ENCODE peak calls at places on chromosomes 6 and 20, in five cellular contexts. R, Z, P, X and D are unnamed samples.

GRCh38 chr20:59153355-59153681 is 10.3 kb upstream of the ZNF831 start:
- DNase-seq in X (no peak), Z (no peak), P (no peak), R (no peak), D (no peak)

GRCh38 chr20:45366631-45367030 is 3.7 kb downstream of the SYS1 start:
- DNase-seq in P (no peak), R (no peak), X (no peak), Z (no peak), D (no peak)

GRCh38 chr6:146582857-146583256 is 15.9 kb upstream of the ADGB start:
- DNase-seq in R (no peak), Z (peak), P (no peak), X (no peak), D (no peak)

GRCh38 chr6:156563710-156564109 is 213.5 kb upstream of the ARID1B start:
- DNase-seq in P (peak), Z (peak), R (no peak), X (no peak), D (no peak)

GRCh38 chr6:66307490-66307889 is 600.5 kb upstream of the EYS start:
- DNase-seq in X (no peak), P (no peak), R (no peak), Z (no peak), D (no peak)

GRCh38 chr6:44012078-44012493 is 115.2 kb downstream of the MRPL14 start:
- DNase-seq in X (no peak), P (no peak), R (peak), Z (no peak), D (no peak)

GRCh38 chr6:11386323-11386722 is 151.2 kb upstream of the TMEM170B start:
- DNase-seq in Z (no peak), X (no peak), R (no peak), P (no peak), D (no peak)

GRCh38 chr6:127854009-127854408 is 46.8 kb downstream of the THEMIS start:
- DNase-seq in P (no peak), R (no peak), Z (no peak), X (no peak), D (no peak)

GRCh38 chr6:156174026-156174880 is 602.9 kb upstream of the ARID1B start:
- DNase-seq in P (no peak), X (no peak), R (no peak), Z (no peak), D (no peak)

GRCh38 chr6:69622924-69623323 is 173.9 kb downstream of the LMBRD1 start:
- DNase-seq in R (no peak), P (peak), Z (no peak), X (no peak), D (no peak)

GRCh38 chr6:95280690-95281273 is 296.6 kb upstream of the MANEA start:
- DNase-seq in P (peak), R (no peak), X (no peak), Z (peak), D (no peak)

GRCh38 chr6:145075425-145075824 is 659.9 kb downstream of the EPM2A start:
- DNase-seq in Z (no peak), X (no peak), P (no peak), R (no peak), D (no peak)

GRCh38 chr6:14888575-14889000 is 357.3 kb upstream of the JARID2 start:
- DNase-seq in Z (no peak), P (no peak), R (no peak), X (no peak), D (no peak)

GRCh38 chr6:129306826-129307225 is 403.2 kb downstream of the ARHGAP18 start:
- DNase-seq in R (no peak), X (no peak), P (no peak), Z (no peak), D (no peak)

GRCh38 chr20:18739785-18740184 is 73.8 kb upstream of the SCP2D1 start:
- DNase-seq in Z (peak), P (no peak), R (peak), X (no peak), D (no peak)

GRCh38 chr6:84546427-84546914 is 217.9 kb downstream of the TBX18 start:
- DNase-seq in Z (no peak), R (no peak), X (no peak), P (peak), D (no peak)

GRCh38 chr20:62598761-62599194 is 43.5 kb upstream of the SLCO4A1 start:
- DNase-seq in Z (no peak), X (no peak), R (no peak), P (peak), D (no peak)